ENCODE peak calls at places on chromosomes 11 and 22, in four cellular contexts. One of them, this sample, is unnamed.

GRCh38 chr22:37259540-37260029 is 15.5 kb upstream of the RAC2 start:
- DNase-seq in lower leg skin: no peak
- DNase-seq in prostate gland: no peak
- DNase-seq in GM13976: no peak
- DNase-seq in this sample: no peak

GRCh38 chr11:63745304-63746170 is 23.0 kb downstream of the ZFTA start:
- DNase-seq in lower leg skin: no peak
- DNase-seq in prostate gland: no peak
- DNase-seq in GM13976: no peak
- DNase-seq in this sample: no peak

GRCh38 chr11:128302425-128303186 is 284.8 kb downstream of the ETS1 start:
- DNase-seq in lower leg skin: no peak
- DNase-seq in prostate gland: no peak
- DNase-seq in GM13976: no peak
- DNase-seq in this sample: no peak

GRCh38 chr11:96306600-96306932 is 36.4 kb downstream of the MAML2 start:
- DNase-seq in lower leg skin: no peak
- DNase-seq in prostate gland: no peak
- DNase-seq in GM13976: no peak
- DNase-seq in this sample: no peak

GRCh38 chr11:2709429-2709828 is 9.6 kb upstream of the KCNQ1OT1 start:
- DNase-seq in lower leg skin: no peak
- DNase-seq in prostate gland: no peak
- DNase-seq in GM13976: no peak
- DNase-seq in this sample: no peak

GRCh38 chr11:126127284-126127845 is 64.7 kb upstream of the CDON start:
- DNase-seq in lower leg skin: no peak
- DNase-seq in prostate gland: no peak
- DNase-seq in GM13976: no peak
- DNase-seq in this sample: no peak

GRCh38 chr11:1734571-1735081 is 15.8 kb downstream of the IFITM10 start:
- DNase-seq in lower leg skin: no peak
- DNase-seq in prostate gland: no peak
- DNase-seq in GM13976: peak; percentile 29
- DNase-seq in this sample: no peak

GRCh38 chr11:45385844-45386243 is 99.7 kb upstream of the SYT13 start:
- DNase-seq in lower leg skin: no peak
- DNase-seq in prostate gland: no peak
- DNase-seq in GM13976: no peak
- DNase-seq in this sample: no peak

GRCh38 chr22:36862251-36863242 is 1.7 kb downstream of the NCF4 start:
- DNase-seq in lower leg skin: peak; percentile 50
- DNase-seq in prostate gland: no peak
- DNase-seq in GM13976: peak; percentile 77
- DNase-seq in this sample: no peak

GRCh38 chr11:27716850-27717249 is 16.6 kb upstream of the BDNF start:
- DNase-seq in lower leg skin: no peak
- DNase-seq in prostate gland: no peak
- DNase-seq in GM13976: no peak
- DNase-seq in this sample: no peak

GRCh38 chr11:118565062-118565461 is 669 bp downstream of the IFT46 start:
- DNase-seq in lower leg skin: peak; percentile 29
- DNase-seq in prostate gland: peak; percentile 11
- DNase-seq in GM13976: no peak
- DNase-seq in this sample: no peak

GRCh38 chr11:100925935-100926334 is 203.7 kb downstream of the PGR start:
- DNase-seq in lower leg skin: no peak
- DNase-seq in prostate gland: no peak
- DNase-seq in GM13976: no peak
- DNase-seq in this sample: no peak

GRCh38 chr11:96246718-96247540 is 96.1 kb downstream of the MAML2 start:
- DNase-seq in lower leg skin: no peak
- DNase-seq in prostate gland: no peak
- DNase-seq in GM13976: no peak
- DNase-seq in this sample: no peak

GRCh38 chr11:55707029-55707428 is 45.0 kb downstream of the OR4C6 start:
- DNase-seq in lower leg skin: no peak
- DNase-seq in prostate gland: no peak
- DNase-seq in GM13976: peak; percentile 29
- DNase-seq in this sample: no peak

GRCh38 chr11:22558638-22559037 is 67.0 kb downstream of the FANCF start:
- DNase-seq in lower leg skin: no peak
- DNase-seq in prostate gland: no peak
- DNase-seq in GM13976: no peak
- DNase-seq in this sample: no peak

GRCh38 chr11:102139081-102139498 is 28.8 kb downstream of the YAP1 start:
- DNase-seq in lower leg skin: no peak
- DNase-seq in prostate gland: no peak
- DNase-seq in GM13976: no peak
- DNase-seq in this sample: no peak

GRCh38 chr11:61532136-61533038 is 23.8 kb downstream of the LRRC10B start:
- DNase-seq in lower leg skin: no peak
- DNase-seq in prostate gland: no peak
- DNase-seq in GM13976: peak; percentile 87
- DNase-seq in this sample: no peak

GRCh38 chr22:19641254-19641982 is 72.9 kb upstream of the SEPTIN5 start:
- DNase-seq in lower leg skin: no peak
- DNase-seq in prostate gland: no peak
- DNase-seq in GM13976: no peak
- DNase-seq in this sample: no peak

GRCh38 chr11:73085189-73085875 is 56.8 kb downstream of the FCHSD2 start:
- DNase-seq in lower leg skin: no peak
- DNase-seq in prostate gland: no peak
- DNase-seq in GM13976: no peak
- DNase-seq in this sample: no peak

GRCh38 chr11:16827139-16827538 is 88.7 kb downstream of the C11orf58 start:
- DNase-seq in lower leg skin: no peak
- DNase-seq in prostate gland: no peak
- DNase-seq in GM13976: no peak
- DNase-seq in this sample: no peak

DNA sequence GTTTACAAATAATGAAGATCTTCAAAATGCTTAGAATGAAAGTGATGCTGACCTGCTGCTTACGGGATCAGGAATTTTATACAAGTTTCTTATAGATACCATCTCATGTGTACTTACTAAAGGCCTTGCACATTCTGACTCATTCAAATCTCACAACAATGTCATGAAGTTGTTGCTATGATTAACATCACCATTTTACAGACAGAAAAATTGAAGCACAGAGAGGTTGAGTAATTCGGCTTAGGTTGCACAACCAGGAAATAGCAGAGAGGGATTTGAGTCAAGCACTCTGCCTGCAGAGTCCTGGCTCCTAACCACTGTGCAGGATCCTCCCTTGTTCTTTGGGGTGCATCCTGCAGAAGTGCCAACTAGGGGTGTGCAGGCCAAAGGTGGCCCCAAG is 471.9 kb downstream of the MIAT start:
- DNase-seq in lower leg skin: no peak
- DNase-seq in prostate gland: no peak
- DNase-seq in GM13976: no peak
- DNase-seq in this sample: no peak
- TF ChIP-seq CTCF in lower leg skin: no peak
- TF ChIP-seq CTCF in prostate gland: no peak
- TF ChIP-seq CTCF in GM13976: no peak
- TF ChIP-seq CTCF in this sample: no peak

GRCh38 chr11:109221190-109221589 is 200.8 kb upstream of the C11orf87 start:
- DNase-seq in lower leg skin: no peak
- DNase-seq in prostate gland: no peak
- DNase-seq in GM13976: no peak
- DNase-seq in this sample: no peak
- TF ChIP-seq CTCF in lower leg skin: no peak
- TF ChIP-seq CTCF in prostate gland: no peak
- TF ChIP-seq CTCF in GM13976: no peak
- TF ChIP-seq CTCF in this sample: no peak

GRCh38 chr11:47408598-47409439 is 429 bp downstream of the SLC39A13 start:
- DNase-seq in lower leg skin: no peak
- DNase-seq in prostate gland: no peak
- DNase-seq in GM13976: no peak
- DNase-seq in this sample: no peak
- TF ChIP-seq CTCF in lower leg skin: no peak
- TF ChIP-seq CTCF in prostate gland: no peak
- TF ChIP-seq CTCF in GM13976: no peak
- TF ChIP-seq CTCF in this sample: no peak

GRCh38 chr11:111975076-111975806 is 38.1 kb downstream of the DIXDC1 start:
- DNase-seq in lower leg skin: no peak
- DNase-seq in prostate gland: no peak
- DNase-seq in GM13976: no peak
- DNase-seq in this sample: no peak
- TF ChIP-seq CTCF in lower leg skin: no peak
- TF ChIP-seq CTCF in prostate gland: no peak
- TF ChIP-seq CTCF in GM13976: no peak
- TF ChIP-seq CTCF in this sample: peak; percentile 56

GRCh38 chr11:120527111-120527748 is 15.7 kb downstream of the GRIK4 start:
- DNase-seq in lower leg skin: no peak
- DNase-seq in prostate gland: no peak
- DNase-seq in GM13976: no peak
- DNase-seq in this sample: no peak
- TF ChIP-seq CTCF in lower leg skin: no peak
- TF ChIP-seq CTCF in prostate gland: no peak
- TF ChIP-seq CTCF in GM13976: no peak
- TF ChIP-seq CTCF in this sample: no peak

DNA sequence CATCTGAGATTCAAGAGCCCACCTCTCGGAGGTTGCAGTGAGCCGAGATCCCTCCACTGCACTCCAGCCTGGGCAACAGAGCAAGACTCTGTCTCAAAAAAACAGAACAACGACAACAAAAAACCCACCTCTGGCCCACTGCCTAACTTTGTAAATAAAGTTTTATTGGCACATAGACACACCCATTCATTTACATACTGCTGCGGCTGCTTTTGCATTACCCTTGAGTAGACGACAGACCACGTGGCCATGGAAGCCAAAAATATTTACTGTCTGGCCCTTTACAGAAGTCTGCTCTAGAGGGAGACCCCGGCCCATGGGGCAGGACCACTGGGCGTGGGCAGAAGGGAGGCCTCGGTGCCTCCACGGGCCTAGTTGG is 47.0 kb downstream of the GRAMD4 start:
- DNase-seq in lower leg skin: no peak
- DNase-seq in prostate gland: no peak
- DNase-seq in GM13976: no peak
- DNase-seq in this sample: no peak
- TF ChIP-seq CTCF in lower leg skin: no peak
- TF ChIP-seq CTCF in prostate gland: no peak
- TF ChIP-seq CTCF in GM13976: no peak
- TF ChIP-seq CTCF in this sample: no peak

GRCh38 chr11:32713496-32713895 is 81.0 kb downstream of the CCDC73 start:
- DNase-seq in lower leg skin: no peak
- DNase-seq in prostate gland: no peak
- DNase-seq in GM13976: no peak
- DNase-seq in this sample: no peak
- TF ChIP-seq CTCF in lower leg skin: no peak
- TF ChIP-seq CTCF in prostate gland: no peak
- TF ChIP-seq CTCF in GM13976: no peak
- TF ChIP-seq CTCF in this sample: no peak

GRCh38 chr11:103737791-103738190 is 298.6 kb upstream of the DDI1 start:
- DNase-seq in lower leg skin: no peak
- DNase-seq in prostate gland: no peak
- DNase-seq in GM13976: no peak
- DNase-seq in this sample: no peak
- TF ChIP-seq CTCF in lower leg skin: no peak
- TF ChIP-seq CTCF in prostate gland: no peak
- TF ChIP-seq CTCF in GM13976: no peak
- TF ChIP-seq CTCF in this sample: no peak